ENCODE peak calls at places on chromosomes 5 and 9, in six cellular contexts. One of them, this sample, is unnamed.

GRCh38 chr9:131971482-131972074 is 108.1 kb downstream of the MED27 start:
- DNase-seq in KG1: no peak
- DNase-seq in NCI-H2081: no peak
- DNase-seq in M059J: no peak
- DNase-seq in anterior cingulate cortex: no peak
- DNase-seq in stimulated activated CD4-positive, alpha-beta T cell treated with anti-CD3 and anti-CD28 coated beads, Interleukin-4, amount 100 ng/mL, for 4 hours: no peak
- DNase-seq in this sample: no peak

GRCh38 chr5:57316798-57317327 is 143.0 kb downstream of the GPBP1 start:
- DNase-seq in anterior cingulate cortex: no peak
- DNase-seq in M059J: peak
- DNase-seq in NCI-H2081: no peak
- DNase-seq in stimulated activated CD4-positive, alpha-beta T cell treated with anti-CD3 and anti-CD28 coated beads, Interleukin-4, amount 100 ng/mL, for 4 hours: no peak
- DNase-seq in KG1: no peak
- DNase-seq in this sample: peak

GRCh38 chr9:95077766-95078382 is 239.6 kb downstream of the FANCC start:
- DNase-seq in stimulated activated CD4-positive, alpha-beta T cell treated with anti-CD3 and anti-CD28 coated beads, Interleukin-4, amount 100 ng/mL, for 4 hours: no peak
- DNase-seq in KG1: no peak
- DNase-seq in anterior cingulate cortex: no peak
- DNase-seq in M059J: no peak
- DNase-seq in NCI-H2081: no peak
- DNase-seq in this sample: no peak

GRCh38 chr9:96719538-96720315 is 58.2 kb downstream of the ZNF510 start:
- DNase-seq in stimulated activated CD4-positive, alpha-beta T cell treated with anti-CD3 and anti-CD28 coated beads, Interleukin-4, amount 100 ng/mL, for 4 hours: no peak
- DNase-seq in NCI-H2081: no peak
- DNase-seq in M059J: peak
- DNase-seq in KG1: no peak
- DNase-seq in anterior cingulate cortex: no peak
- DNase-seq in this sample: peak

GRCh38 chr5:54577542-54577941 is 60.0 kb downstream of the SNX18 start:
- DNase-seq in KG1: no peak
- DNase-seq in NCI-H2081: no peak
- DNase-seq in M059J: no peak
- DNase-seq in stimulated activated CD4-positive, alpha-beta T cell treated with anti-CD3 and anti-CD28 coated beads, Interleukin-4, amount 100 ng/mL, for 4 hours: no peak
- DNase-seq in anterior cingulate cortex: no peak
- DNase-seq in this sample: no peak

GRCh38 chr5:10555134-10555733 is 8.6 kb upstream of the ANKRD33B start:
- DNase-seq in stimulated activated CD4-positive, alpha-beta T cell treated with anti-CD3 and anti-CD28 coated beads, Interleukin-4, amount 100 ng/mL, for 4 hours: no peak
- DNase-seq in M059J: peak
- DNase-seq in NCI-H2081: peak
- DNase-seq in KG1: no peak
- DNase-seq in anterior cingulate cortex: no peak
- DNase-seq in this sample: peak

GRCh38 chr5:113249216-113249615 is 185.6 kb downstream of the TSSK1B start:
- DNase-seq in anterior cingulate cortex: no peak
- DNase-seq in NCI-H2081: no peak
- DNase-seq in M059J: no peak
- DNase-seq in KG1: no peak
- DNase-seq in stimulated activated CD4-positive, alpha-beta T cell treated with anti-CD3 and anti-CD28 coated beads, Interleukin-4, amount 100 ng/mL, for 4 hours: no peak
- DNase-seq in this sample: no peak

GRCh38 chr9:83959061-83959460 is 21.0 kb downstream of the HNRNPK start:
- DNase-seq in KG1: no peak
- DNase-seq in M059J: peak
- DNase-seq in NCI-H2081: no peak
- DNase-seq in anterior cingulate cortex: no peak
- DNase-seq in stimulated activated CD4-positive, alpha-beta T cell treated with anti-CD3 and anti-CD28 coated beads, Interleukin-4, amount 100 ng/mL, for 4 hours: no peak
- DNase-seq in this sample: peak

GRCh38 chr9:124371183-124371582 is 44.1 kb downstream of the PSMB7 start:
- DNase-seq in NCI-H2081: no peak
- DNase-seq in anterior cingulate cortex: no peak
- DNase-seq in stimulated activated CD4-positive, alpha-beta T cell treated with anti-CD3 and anti-CD28 coated beads, Interleukin-4, amount 100 ng/mL, for 4 hours: no peak
- DNase-seq in M059J: no peak
- DNase-seq in KG1: no peak
- DNase-seq in this sample: no peak

This sample was measured in kidney tubule cell.